ENCODE peak calls at places on chromosomes 1 and 21, in five cellular contexts. L is esophagus squamous epithelium, M is PC-3, Y is left lung, E is prostate gland. I is an unnamed sample.

GRCh38 chr1:75559141-75559540 is 51.8 kb downstream of the SLC44A5 start:
- DNase-seq in L (no peak), E (no peak), Y (no peak), M (no peak), I (no peak)

GRCh38 chr1:51341876-51342496 is 11.6 kb upstream of the TTC39A start:
- DNase-seq in Y (no peak), L (no peak), E (no peak), M (no peak), I (no peak)

GRCh38 chr1:235633220-235633540 is 16.4 kb downstream of the GNG4 start:
- DNase-seq in E (no peak), L (no peak), M (no peak), Y (no peak), I (no peak)

GRCh38 chr1:172654535-172654934 is 4.4 kb upstream of the FASLG start:
- DNase-seq in Y (no peak), E (no peak), L (no peak), M (peak; percentile 95), I (no peak)

GRCh38 chr1:47611992-47612391 is 174.1 kb downstream of the FOXD2 start:
- DNase-seq in Y (no peak), M (no peak), E (no peak), L (no peak), I (no peak)

GRCh38 chr1:183956559-183957188 is 80.9 kb downstream of the COLGALT2 start:
- DNase-seq in E (no peak), L (no peak), M (peak; percentile 64), Y (no peak), I (peak; percentile 90)

GRCh38 chr21:42299324-42300044 is 15.7 kb downstream of the TFF3 start:
- DNase-seq in E (no peak), Y (peak; percentile 59), M (no peak), L (no peak), I (no peak)

GRCh38 chr1:23964790-23965740 is 5.4 kb downstream of the PNRC2 start:
- DNase-seq in M (no peak), L (no peak), E (no peak), Y (no peak), I (no peak)

GRCh38 chr1:56576880-56577858 is 2.2 kb downstream of the PLPP3 start:
- DNase-seq in Y (no peak), L (no peak), M (peak; percentile 58), E (no peak), I (no peak)

GRCh38 chr21:42112857-42113256 is 41.7 kb downstream of the UMODL1 start:
- DNase-seq in Y (no peak), M (peak; percentile 53), L (no peak), E (no peak), I (no peak)

GRCh38 chr1:202593845-202594244 is 116.4 kb downstream of the SYT2 start:
- DNase-seq in L (no peak), E (peak; percentile 67), M (peak; percentile 57), Y (no peak), I (no peak)

GRCh38 chr1:55870076-55870475 is 654.9 kb upstream of the USP24 start:
- DNase-seq in Y (no peak), E (no peak), L (no peak), M (no peak), I (no peak)

GRCh38 chr1:202316186-202316585 is 25.6 kb downstream of the UBE2T start:
- DNase-seq in M (no peak), Y (no peak), L (no peak), E (no peak), I (no peak)

GRCh38 chr1:209890606-209891330 is 47.2 kb upstream of the SYT14 start:
- DNase-seq in E (no peak), Y (no peak), M (peak; percentile 53), L (no peak), I (no peak)

GRCh38 chr1:172145231-172145651 is 275.2 kb upstream of the C1orf105 start:
- DNase-seq in M (no peak), E (no peak), L (no peak), Y (no peak), I (no peak)

GRCh38 chr1:76868154-76868882 is 1.0 kb downstream of the ST6GALNAC5 start:
- DNase-seq in M (peak; percentile 13), Y (peak; percentile 83), L (no peak), E (no peak), I (no peak)

GRCh38 chr1:203229471-203230178 is at the start of gene CHIT1:
- DNase-seq in E (no peak), Y (no peak), M (no peak), L (no peak), I (no peak)

GRCh38 chr1:223486366-223486765 is 93.2 kb downstream of the CCDC185 start:
- DNase-seq in E (no peak), L (no peak), Y (no peak), M (peak; percentile 20), I (no peak)

GRCh38 chr1:235069577-235070563 is 58.8 kb downstream of the TOMM20 start:
- DNase-seq in M (peak; percentile 95), Y (peak; percentile 91), E (peak; percentile 78), L (no peak), I (no peak)

GRCh38 chr1:109620396-109620817 is 770 bp downstream of the AMPD2 start:
- DNase-seq in E (no peak), M (peak; percentile 40), L (no peak), Y (no peak), I (no peak)

GRCh38 chr1:160789051-160789701 is 6.8 kb upstream of the LY9 start:
- DNase-seq in E (no peak), L (no peak), Y (no peak), M (no peak), I (no peak)

GRCh38 chr1:175244206-175244605 is 51.6 kb upstream of the KIAA0040 start:
- DNase-seq in Y (no peak), M (no peak), L (no peak), E (no peak), I (no peak)

DNA sequence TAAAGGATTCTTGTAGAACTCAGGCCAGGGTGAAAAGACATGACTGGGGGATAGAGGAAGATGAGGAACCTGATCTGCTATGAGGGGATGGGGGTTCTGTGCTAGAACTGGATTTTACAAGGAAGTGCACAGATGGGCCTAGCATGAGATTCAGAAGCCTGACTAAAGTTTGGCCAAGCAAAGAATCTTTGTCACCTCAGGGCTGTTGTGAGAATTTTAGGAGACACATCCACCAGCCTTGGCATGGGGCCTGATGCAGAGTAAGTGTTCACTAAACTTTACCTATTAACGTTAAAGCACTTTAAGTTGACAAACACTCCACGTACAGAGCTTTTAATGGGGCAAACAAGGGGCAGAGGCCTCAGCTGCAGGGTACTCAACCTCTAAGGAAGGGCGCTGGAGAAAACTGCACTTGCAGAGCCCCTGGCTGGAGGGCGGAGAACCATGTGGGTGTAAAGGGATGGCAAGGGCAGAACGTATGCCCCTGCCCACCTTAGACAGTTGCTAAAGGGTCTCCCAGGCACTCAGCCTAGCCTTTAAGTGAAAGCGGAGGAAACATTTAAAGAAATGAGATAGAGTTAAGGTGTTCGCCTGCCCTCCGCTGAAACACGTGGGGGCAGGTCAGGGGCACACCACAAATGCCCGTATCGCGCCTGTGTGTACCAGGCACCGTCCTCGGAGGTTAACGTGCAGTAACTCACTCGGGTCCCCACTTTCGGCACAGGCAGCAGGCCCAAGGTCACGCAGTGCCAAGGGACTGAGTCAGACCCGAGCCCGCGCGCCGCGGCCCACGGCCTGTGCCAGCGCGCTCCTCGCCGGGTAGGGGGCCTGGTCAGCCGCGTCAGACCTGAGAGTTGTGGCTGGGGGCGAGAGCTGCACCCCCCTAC is 990 bp upstream of the MRPS6 start:
- DNase-seq in L (no peak), Y (no peak), E (peak; percentile 24), M (peak; percentile 27), I (no peak)
- TF ChIP-seq CTCF in L (no peak), Y (no peak), E (no peak), M (no peak), I (no peak)

DNA sequence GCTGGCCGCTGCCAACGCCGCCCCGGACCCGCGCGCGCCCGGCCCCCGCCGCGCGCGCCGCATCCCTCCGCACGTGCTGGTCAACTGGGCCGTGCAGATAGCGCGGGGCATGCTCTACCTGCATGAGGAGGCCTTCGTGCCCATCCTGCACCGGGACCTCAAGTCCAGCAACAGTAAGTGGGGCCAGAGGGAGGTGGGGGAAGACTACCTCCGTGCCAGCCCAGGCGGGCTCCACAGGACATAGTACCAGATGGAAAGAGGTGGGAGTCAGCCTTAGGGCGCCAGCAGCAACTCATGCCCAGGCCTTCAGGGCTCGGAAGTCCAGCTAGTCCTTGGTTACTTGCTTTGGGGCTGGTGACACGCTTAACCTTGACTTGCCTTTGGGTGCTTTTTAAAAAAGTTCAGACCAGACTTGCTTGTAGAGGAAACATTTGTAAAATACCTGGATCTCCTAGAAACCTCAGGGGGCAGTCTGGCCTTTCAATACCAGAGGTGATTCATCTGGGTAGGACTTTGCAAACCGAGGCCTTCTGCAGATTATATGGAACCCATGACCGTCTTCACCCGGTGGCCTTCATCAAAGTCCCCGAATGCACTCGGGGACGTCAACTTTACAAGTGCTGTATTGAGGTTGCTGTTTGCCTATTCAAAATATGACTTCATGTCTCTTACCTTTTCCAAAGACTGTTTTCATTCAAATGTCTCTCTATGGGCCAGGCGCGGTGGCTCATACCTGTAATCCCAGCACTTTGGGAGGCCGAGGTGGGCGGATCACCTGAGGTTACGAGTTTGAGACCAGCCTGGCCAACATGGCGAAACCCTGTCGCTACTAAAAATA is 1.4 kb downstream of the MAP3K21 start:
- DNase-seq in E (no peak), L (no peak), Y (no peak), M (peak; percentile 38), I (no peak)
- H3K4me3 ChIP-seq in E (peak overlapping the region; percentile 61), L (peak overlapping the region; percentile 64), Y (peak overlapping the region; percentile 72), M (peak overlapping the region; percentile 74), I (no peak overlapping the region)

GRCh38 chr1:3403388-3404179 is 50.9 kb upstream of the ARHGEF16 start:
- DNase-seq in E (no peak), Y (no peak), M (no peak), L (no peak), I (no peak)
- TF ChIP-seq CTCF in E (no peak), Y (no peak), M (peak; percentile 57), L (no peak), I (no peak)

GRCh38 chr1:11196945-11197344 is 7.8 kb downstream of the ANGPTL7 start:
- DNase-seq in E (no peak), Y (no peak), M (peak; percentile 50), L (no peak), I (no peak)

GRCh38 chr1:11197359-11197758 is 8.2 kb downstream of the ANGPTL7 start:
- DNase-seq in Y (no peak), L (no peak), E (no peak), M (no peak), I (no peak)

GRCh38 chr1:11193376-11193775 is 4.2 kb downstream of the ANGPTL7 start:
- DNase-seq in Y (no peak), M (no peak), L (no peak), E (no peak), I (no peak)

GRCh38 chr1:11198257-11198656 is 9.1 kb downstream of the ANGPTL7 start:
- DNase-seq in M (no peak), L (no peak), E (no peak), Y (no peak), I (no peak)

DNA sequence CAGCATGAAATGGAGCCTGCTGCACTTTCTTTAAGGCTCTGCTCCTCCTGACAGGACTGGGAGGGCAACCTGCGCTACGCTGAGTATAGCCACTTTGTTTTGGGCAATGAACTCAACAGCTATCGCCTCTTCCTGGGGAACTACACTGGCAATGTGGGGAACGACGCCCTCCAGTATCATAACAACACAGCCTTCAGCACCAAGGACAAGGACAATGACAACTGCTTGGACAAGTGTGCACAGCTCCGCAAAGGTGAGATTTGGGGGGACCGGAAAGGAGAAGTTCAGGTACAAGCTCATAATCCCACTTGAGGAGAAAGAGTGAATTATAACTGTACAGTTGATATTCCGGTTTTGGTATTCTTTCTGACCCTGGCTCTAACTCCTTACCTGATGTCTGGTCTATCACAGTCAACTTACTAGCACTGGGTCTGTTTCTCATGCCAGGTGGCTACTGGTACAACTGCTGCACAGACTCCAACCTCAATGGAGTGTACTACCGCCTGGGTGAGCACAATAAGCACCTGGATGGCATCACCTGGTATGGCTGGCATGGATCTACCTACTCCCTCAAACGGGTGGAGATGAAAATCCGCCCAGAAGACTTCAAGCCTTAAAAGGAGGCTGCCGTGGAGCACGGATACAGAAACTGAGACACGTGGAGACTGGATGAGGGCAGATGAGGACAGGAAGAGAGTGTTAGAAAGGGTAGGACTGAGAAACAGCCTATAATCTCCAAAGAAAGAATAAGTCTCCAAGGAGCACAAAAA is 5.4 kb downstream of the ANGPTL7 start:
- DNase-seq in M (no peak), E (no peak), L (no peak), Y (no peak), I (no peak)
- H3K4me3 ChIP-seq in M (no peak overlapping the region), E (no peak overlapping the region), L (no peak overlapping the region), Y (no peak overlapping the region), I (no peak overlapping the region)